ENCODE peak calls at places on chromosomes 16 and 17, in six cellular contexts. D is activated CD4-positive, alpha-beta T cell treated with anti-CD3 and anti-CD28 coated beads for 1 hour; T is hepatic stellate cell; N is Right ventricle myocardium superior; V is NCI-H2029; S is T-helper 9 cell. B is an unnamed sample.

GRCh38 chr17:29784661-29785060 is 145.4 kb downstream of the SSH2 start:
- DNase-seq in D (no peak), T (peak; percentile 34), N (no peak), V (no peak), S (no peak), B (no peak)

GRCh38 chr17:62597920-62598319 is 29.6 kb upstream of the MRC2 start:
- DNase-seq in D (no peak), T (no peak), N (no peak), V (no peak), S (no peak), B (no peak)

GRCh38 chr17:2796164-2797140 is at the start of gene RAP1GAP2:
- DNase-seq in D (peak; percentile 44), T (no peak), N (peak; percentile 85), V (no peak), S (peak; percentile 64), B (peak; percentile 52)

GRCh38 chr17:40307001-40307690 is 1.8 kb upstream of the RARA start:
- DNase-seq in D (no peak), T (no peak), N (no peak), V (no peak), S (no peak), B (no peak)

GRCh38 chr16:2954647-2955381 is 9.3 kb upstream of the KREMEN2 start:
- DNase-seq in D (no peak), T (no peak), N (no peak), V (no peak), S (no peak), B (no peak)

GRCh38 chr16:47229053-47229640 is 85.4 kb upstream of the NETO2 start:
- DNase-seq in D (no peak), T (no peak), N (no peak), V (no peak), S (no peak), B (no peak)

GRCh38 chr17:76529643-76530488 is 7.6 kb downstream of the CYGB start:
- DNase-seq in D (no peak), T (peak; percentile 77), N (peak; percentile 94), V (no peak), S (no peak), B (no peak)

GRCh38 chr17:75011788-75012319 is 616 bp upstream of the MRPL58 start:
- DNase-seq in D (no peak), T (peak; percentile 83), N (peak; percentile 68), V (peak; percentile 11), S (no peak), B (no peak)

GRCh38 chr16:15485175-15485574 is 50.8 kb downstream of the BMERB1 start:
- DNase-seq in D (no peak), T (no peak), N (no peak), V (no peak), S (no peak), B (no peak)